ENCODE peak calls at places on chromosomes 13 and 19, in ten cellular contexts. One of them, this sample, is unnamed.
A peak's percentile ranks its signal among the peaks of the same experiment; 100 is the strongest.

GRCh38 chr19:50492303-50493052 is 15.8 kb upstream of the GARIN5A start:
- DNase-seq in fibroblast of mammary gland: no peak
- DNase-seq in activated T-cell treated with anti-CD3 and anti-CD28 coated beads for 1 hour: no peak
- DNase-seq in nucleus accumbens: no peak
- DNase-seq in Peyer's patch: no peak
- DNase-seq in COR-L47: no peak
- DNase-seq in hepatic stellate cell: no peak
- DNase-seq in lung microvascular endothelial cell: no peak
- DNase-seq in CD4-positive, alpha-beta T cell: no peak
- DNase-seq in stimulated activated CD8-positive, alpha-beta memory T cell treated with anti-CD3 and anti-CD28 coated beads, Interleukin-4, amount 100 ng/mL, for 48 hours: peak; percentile 55
- DNase-seq in this sample: no peak

GRCh38 chr13:91647361-91647970 is 249.0 kb downstream of the GPC5 start:
- DNase-seq in nucleus accumbens: no peak
- DNase-seq in Peyer's patch: no peak
- DNase-seq in fibroblast of mammary gland: no peak
- DNase-seq in lung microvascular endothelial cell: no peak
- DNase-seq in hepatic stellate cell: no peak
- DNase-seq in activated T-cell treated with anti-CD3 and anti-CD28 coated beads for 1 hour: no peak
- DNase-seq in CD4-positive, alpha-beta T cell: no peak
- DNase-seq in COR-L47: peak; percentile 27
- DNase-seq in stimulated activated CD8-positive, alpha-beta memory T cell treated with anti-CD3 and anti-CD28 coated beads, Interleukin-4, amount 100 ng/mL, for 48 hours: peak; percentile 24
- DNase-seq in this sample: no peak

GRCh38 chr19:33377586-33378475 is 4.3 kb downstream of the CEBPG start:
- DNase-seq in COR-L47: no peak
- DNase-seq in activated T-cell treated with anti-CD3 and anti-CD28 coated beads for 1 hour: no peak
- DNase-seq in nucleus accumbens: no peak
- DNase-seq in hepatic stellate cell: no peak
- DNase-seq in stimulated activated CD8-positive, alpha-beta memory T cell treated with anti-CD3 and anti-CD28 coated beads, Interleukin-4, amount 100 ng/mL, for 48 hours: no peak
- DNase-seq in Peyer's patch: no peak
- DNase-seq in CD4-positive, alpha-beta T cell: no peak
- DNase-seq in lung microvascular endothelial cell: peak; percentile 84
- DNase-seq in fibroblast of mammary gland: peak; percentile 23
- DNase-seq in this sample: no peak

GRCh38 chr19:2476451-2477140 is 669 bp downstream of the GADD45B start:
- DNase-seq in activated T-cell treated with anti-CD3 and anti-CD28 coated beads for 1 hour: peak; percentile 55
- DNase-seq in Peyer's patch: peak; percentile 73
- DNase-seq in lung microvascular endothelial cell: peak; percentile 79
- DNase-seq in CD4-positive, alpha-beta T cell: peak; percentile 73
- DNase-seq in hepatic stellate cell: peak; percentile 66
- DNase-seq in fibroblast of mammary gland: peak; percentile 64
- DNase-seq in nucleus accumbens: peak; percentile 30
- DNase-seq in COR-L47: peak; percentile 24
- DNase-seq in stimulated activated CD8-positive, alpha-beta memory T cell treated with anti-CD3 and anti-CD28 coated beads, Interleukin-4, amount 100 ng/mL, for 48 hours: peak; percentile 83
- DNase-seq in this sample: peak; percentile 53

GRCh38 chr19:50409347-50409746 is 9.4 kb upstream of the SPIB start:
- DNase-seq in COR-L47: no peak
- DNase-seq in fibroblast of mammary gland: no peak
- DNase-seq in CD4-positive, alpha-beta T cell: no peak
- DNase-seq in lung microvascular endothelial cell: no peak
- DNase-seq in stimulated activated CD8-positive, alpha-beta memory T cell treated with anti-CD3 and anti-CD28 coated beads, Interleukin-4, amount 100 ng/mL, for 48 hours: no peak
- DNase-seq in activated T-cell treated with anti-CD3 and anti-CD28 coated beads for 1 hour: no peak
- DNase-seq in Peyer's patch: no peak
- DNase-seq in nucleus accumbens: no peak
- DNase-seq in hepatic stellate cell: no peak
- DNase-seq in this sample: no peak

GRCh38 chr19:48553676-48554384 is 1.9 kb downstream of the SULT2B1 start:
- DNase-seq in fibroblast of mammary gland: peak; percentile 87
- DNase-seq in lung microvascular endothelial cell: peak; percentile 57
- DNase-seq in stimulated activated CD8-positive, alpha-beta memory T cell treated with anti-CD3 and anti-CD28 coated beads, Interleukin-4, amount 100 ng/mL, for 48 hours: no peak
- DNase-seq in CD4-positive, alpha-beta T cell: no peak
- DNase-seq in nucleus accumbens: no peak
- DNase-seq in COR-L47: no peak
- DNase-seq in Peyer's patch: no peak
- DNase-seq in activated T-cell treated with anti-CD3 and anti-CD28 coated beads for 1 hour: no peak
- DNase-seq in hepatic stellate cell: peak; percentile 77
- DNase-seq in this sample: no peak

GRCh38 chr19:8320564-8321066 is 560 bp downstream of the NDUFA7 start:
- DNase-seq in CD4-positive, alpha-beta T cell: no peak
- DNase-seq in stimulated activated CD8-positive, alpha-beta memory T cell treated with anti-CD3 and anti-CD28 coated beads, Interleukin-4, amount 100 ng/mL, for 48 hours: no peak
- DNase-seq in Peyer's patch: no peak
- DNase-seq in hepatic stellate cell: no peak
- DNase-seq in nucleus accumbens: no peak
- DNase-seq in activated T-cell treated with anti-CD3 and anti-CD28 coated beads for 1 hour: no peak
- DNase-seq in fibroblast of mammary gland: no peak
- DNase-seq in lung microvascular endothelial cell: peak; percentile 25
- DNase-seq in COR-L47: no peak
- DNase-seq in this sample: no peak

GRCh38 chr13:45670481-45670880 is 31.6 kb upstream of the CBY2 start:
- DNase-seq in stimulated activated CD8-positive, alpha-beta memory T cell treated with anti-CD3 and anti-CD28 coated beads, Interleukin-4, amount 100 ng/mL, for 48 hours: no peak
- DNase-seq in COR-L47: no peak
- DNase-seq in nucleus accumbens: no peak
- DNase-seq in Peyer's patch: no peak
- DNase-seq in activated T-cell treated with anti-CD3 and anti-CD28 coated beads for 1 hour: no peak
- DNase-seq in hepatic stellate cell: no peak
- DNase-seq in fibroblast of mammary gland: no peak
- DNase-seq in lung microvascular endothelial cell: no peak
- DNase-seq in CD4-positive, alpha-beta T cell: no peak
- DNase-seq in this sample: no peak

GRCh38 chr13:22114630-22115311 is 443.9 kb downstream of the FGF9 start:
- DNase-seq in CD4-positive, alpha-beta T cell: no peak
- DNase-seq in hepatic stellate cell: no peak
- DNase-seq in nucleus accumbens: no peak
- DNase-seq in stimulated activated CD8-positive, alpha-beta memory T cell treated with anti-CD3 and anti-CD28 coated beads, Interleukin-4, amount 100 ng/mL, for 48 hours: no peak
- DNase-seq in fibroblast of mammary gland: no peak
- DNase-seq in COR-L47: no peak
- DNase-seq in Peyer's patch: no peak
- DNase-seq in activated T-cell treated with anti-CD3 and anti-CD28 coated beads for 1 hour: no peak
- DNase-seq in lung microvascular endothelial cell: no peak
- DNase-seq in this sample: no peak

GRCh38 chr19:41411682-41412265 is 14.2 kb downstream of the BCKDHA start:
- DNase-seq in nucleus accumbens: peak; percentile 32
- DNase-seq in hepatic stellate cell: no peak
- DNase-seq in Peyer's patch: no peak
- DNase-seq in CD4-positive, alpha-beta T cell: no peak
- DNase-seq in activated T-cell treated with anti-CD3 and anti-CD28 coated beads for 1 hour: no peak
- DNase-seq in fibroblast of mammary gland: no peak
- DNase-seq in lung microvascular endothelial cell: no peak
- DNase-seq in COR-L47: no peak
- DNase-seq in stimulated activated CD8-positive, alpha-beta memory T cell treated with anti-CD3 and anti-CD28 coated beads, Interleukin-4, amount 100 ng/mL, for 48 hours: no peak
- DNase-seq in this sample: peak; percentile 65

GRCh38 chr19:2782936-2783780 is at the start of gene SGTA:
- DNase-seq in lung microvascular endothelial cell: peak; percentile 99
- DNase-seq in COR-L47: peak; percentile 99
- DNase-seq in fibroblast of mammary gland: peak; percentile 99
- DNase-seq in Peyer's patch: peak; percentile 97
- DNase-seq in activated T-cell treated with anti-CD3 and anti-CD28 coated beads for 1 hour: peak; percentile 90
- DNase-seq in nucleus accumbens: peak; percentile 97
- DNase-seq in hepatic stellate cell: peak; percentile 99
- DNase-seq in stimulated activated CD8-positive, alpha-beta memory T cell treated with anti-CD3 and anti-CD28 coated beads, Interleukin-4, amount 100 ng/mL, for 48 hours: peak; percentile 98
- DNase-seq in CD4-positive, alpha-beta T cell: peak; percentile 96
- DNase-seq in this sample: peak; percentile 99

GRCh38 chr13:94968040-94968756 is 255.9 kb upstream of the SOX21 start:
- DNase-seq in CD4-positive, alpha-beta T cell: no peak
- DNase-seq in activated T-cell treated with anti-CD3 and anti-CD28 coated beads for 1 hour: no peak
- DNase-seq in Peyer's patch: no peak
- DNase-seq in hepatic stellate cell: no peak
- DNase-seq in lung microvascular endothelial cell: peak; percentile 4
- DNase-seq in stimulated activated CD8-positive, alpha-beta memory T cell treated with anti-CD3 and anti-CD28 coated beads, Interleukin-4, amount 100 ng/mL, for 48 hours: no peak
- DNase-seq in fibroblast of mammary gland: no peak
- DNase-seq in COR-L47: no peak
- DNase-seq in nucleus accumbens: peak; percentile 51
- DNase-seq in this sample: peak; percentile 5

GRCh38 chr19:53394522-53394973 is 401 bp upstream of the ZNF765 start:
- DNase-seq in activated T-cell treated with anti-CD3 and anti-CD28 coated beads for 1 hour: no peak
- DNase-seq in CD4-positive, alpha-beta T cell: no peak
- DNase-seq in nucleus accumbens: no peak
- DNase-seq in lung microvascular endothelial cell: peak; percentile 52
- DNase-seq in COR-L47: no peak
- DNase-seq in Peyer's patch: no peak
- DNase-seq in hepatic stellate cell: peak; percentile 55
- DNase-seq in stimulated activated CD8-positive, alpha-beta memory T cell treated with anti-CD3 and anti-CD28 coated beads, Interleukin-4, amount 100 ng/mL, for 48 hours: peak; percentile 24
- DNase-seq in fibroblast of mammary gland: peak; percentile 62
- DNase-seq in this sample: peak; percentile 15

GRCh38 chr19:2699413-2700142 is 2.9 kb downstream of the GNG7 start:
- DNase-seq in activated T-cell treated with anti-CD3 and anti-CD28 coated beads for 1 hour: no peak
- DNase-seq in hepatic stellate cell: no peak
- DNase-seq in Peyer's patch: no peak
- DNase-seq in nucleus accumbens: no peak
- DNase-seq in stimulated activated CD8-positive, alpha-beta memory T cell treated with anti-CD3 and anti-CD28 coated beads, Interleukin-4, amount 100 ng/mL, for 48 hours: no peak
- DNase-seq in fibroblast of mammary gland: no peak
- DNase-seq in CD4-positive, alpha-beta T cell: no peak
- DNase-seq in lung microvascular endothelial cell: no peak
- DNase-seq in COR-L47: no peak
- DNase-seq in this sample: no peak

GRCh38 chr13:26707122-26708006 is 53.2 kb downstream of the GPR12 start:
- DNase-seq in nucleus accumbens: peak; percentile 18
- DNase-seq in CD4-positive, alpha-beta T cell: no peak
- DNase-seq in Peyer's patch: no peak
- DNase-seq in stimulated activated CD8-positive, alpha-beta memory T cell treated with anti-CD3 and anti-CD28 coated beads, Interleukin-4, amount 100 ng/mL, for 48 hours: peak; percentile 42
- DNase-seq in lung microvascular endothelial cell: peak; percentile 58
- DNase-seq in hepatic stellate cell: peak; percentile 69
- DNase-seq in COR-L47: peak; percentile 75
- DNase-seq in activated T-cell treated with anti-CD3 and anti-CD28 coated beads for 1 hour: no peak
- DNase-seq in fibroblast of mammary gland: peak; percentile 57
- DNase-seq in this sample: peak; percentile 80

GRCh38 chr19:29858000-29858596 is 46.3 kb downstream of the CCNE1 start:
- DNase-seq in fibroblast of mammary gland: no peak
- DNase-seq in COR-L47: peak; percentile 14
- DNase-seq in nucleus accumbens: no peak
- DNase-seq in lung microvascular endothelial cell: no peak
- DNase-seq in stimulated activated CD8-positive, alpha-beta memory T cell treated with anti-CD3 and anti-CD28 coated beads, Interleukin-4, amount 100 ng/mL, for 48 hours: peak; percentile 59
- DNase-seq in Peyer's patch: no peak
- DNase-seq in hepatic stellate cell: no peak
- DNase-seq in CD4-positive, alpha-beta T cell: peak; percentile 46
- DNase-seq in activated T-cell treated with anti-CD3 and anti-CD28 coated beads for 1 hour: no peak
- DNase-seq in this sample: no peak

GRCh38 chr19:38736413-38737280 is 7.6 kb downstream of the CAPN12 start:
- DNase-seq in activated T-cell treated with anti-CD3 and anti-CD28 coated beads for 1 hour: peak; percentile 59
- DNase-seq in CD4-positive, alpha-beta T cell: peak; percentile 72
- DNase-seq in COR-L47: no peak
- DNase-seq in lung microvascular endothelial cell: no peak
- DNase-seq in nucleus accumbens: no peak
- DNase-seq in hepatic stellate cell: peak; percentile 55
- DNase-seq in Peyer's patch: peak; percentile 82
- DNase-seq in stimulated activated CD8-positive, alpha-beta memory T cell treated with anti-CD3 and anti-CD28 coated beads, Interleukin-4, amount 100 ng/mL, for 48 hours: peak; percentile 85
- DNase-seq in fibroblast of mammary gland: peak; percentile 12
- DNase-seq in this sample: no peak

GRCh38 chr19:31597616-31598015 is 248.4 kb upstream of the TSHZ3 start:
- DNase-seq in Peyer's patch: no peak
- DNase-seq in stimulated activated CD8-positive, alpha-beta memory T cell treated with anti-CD3 and anti-CD28 coated beads, Interleukin-4, amount 100 ng/mL, for 48 hours: no peak
- DNase-seq in nucleus accumbens: no peak
- DNase-seq in fibroblast of mammary gland: no peak
- DNase-seq in hepatic stellate cell: no peak
- DNase-seq in activated T-cell treated with anti-CD3 and anti-CD28 coated beads for 1 hour: no peak
- DNase-seq in COR-L47: no peak
- DNase-seq in lung microvascular endothelial cell: no peak
- DNase-seq in CD4-positive, alpha-beta T cell: no peak
- DNase-seq in this sample: no peak

GRCh38 chr13:94677799-94678198 is 34.5 kb downstream of the SOX21 start:
- DNase-seq in COR-L47: no peak
- DNase-seq in fibroblast of mammary gland: no peak
- DNase-seq in nucleus accumbens: no peak
- DNase-seq in lung microvascular endothelial cell: no peak
- DNase-seq in hepatic stellate cell: no peak
- DNase-seq in stimulated activated CD8-positive, alpha-beta memory T cell treated with anti-CD3 and anti-CD28 coated beads, Interleukin-4, amount 100 ng/mL, for 48 hours: no peak
- DNase-seq in activated T-cell treated with anti-CD3 and anti-CD28 coated beads for 1 hour: no peak
- DNase-seq in CD4-positive, alpha-beta T cell: no peak
- DNase-seq in Peyer's patch: no peak
- DNase-seq in this sample: no peak

GRCh38 chr13:67069117-67069767 is 160.9 kb downstream of the PCDH9 start:
- DNase-seq in stimulated activated CD8-positive, alpha-beta memory T cell treated with anti-CD3 and anti-CD28 coated beads, Interleukin-4, amount 100 ng/mL, for 48 hours: no peak
- DNase-seq in Peyer's patch: no peak
- DNase-seq in fibroblast of mammary gland: no peak
- DNase-seq in lung microvascular endothelial cell: no peak
- DNase-seq in hepatic stellate cell: no peak
- DNase-seq in COR-L47: no peak
- DNase-seq in activated T-cell treated with anti-CD3 and anti-CD28 coated beads for 1 hour: no peak
- DNase-seq in nucleus accumbens: no peak
- DNase-seq in CD4-positive, alpha-beta T cell: no peak
- DNase-seq in this sample: no peak

GRCh38 chr19:50909240-50910070 is 1.7 kb downstream of the KLK4 start:
- DNase-seq in stimulated activated CD8-positive, alpha-beta memory T cell treated with anti-CD3 and anti-CD28 coated beads, Interleukin-4, amount 100 ng/mL, for 48 hours: peak; percentile 80
- DNase-seq in CD4-positive, alpha-beta T cell: no peak
- DNase-seq in COR-L47: no peak
- DNase-seq in Peyer's patch: peak; percentile 38
- DNase-seq in fibroblast of mammary gland: peak; percentile 44
- DNase-seq in nucleus accumbens: no peak
- DNase-seq in lung microvascular endothelial cell: peak; percentile 67
- DNase-seq in hepatic stellate cell: no peak
- DNase-seq in activated T-cell treated with anti-CD3 and anti-CD28 coated beads for 1 hour: no peak
- DNase-seq in this sample: peak; percentile 35

GRCh38 chr13:27349458-27349857 is 75.0 kb upstream of the GTF3A start:
- DNase-seq in hepatic stellate cell: peak; percentile 59
- DNase-seq in activated T-cell treated with anti-CD3 and anti-CD28 coated beads for 1 hour: no peak
- DNase-seq in nucleus accumbens: no peak
- DNase-seq in COR-L47: no peak
- DNase-seq in stimulated activated CD8-positive, alpha-beta memory T cell treated with anti-CD3 and anti-CD28 coated beads, Interleukin-4, amount 100 ng/mL, for 48 hours: no peak
- DNase-seq in CD4-positive, alpha-beta T cell: no peak
- DNase-seq in Peyer's patch: no peak
- DNase-seq in lung microvascular endothelial cell: no peak
- DNase-seq in fibroblast of mammary gland: no peak
- DNase-seq in this sample: no peak

GRCh38 chr19:36605101-36605838 is at the start of gene ZNF382:
- DNase-seq in Peyer's patch: peak; percentile 74
- DNase-seq in stimulated activated CD8-positive, alpha-beta memory T cell treated with anti-CD3 and anti-CD28 coated beads, Interleukin-4, amount 100 ng/mL, for 48 hours: peak; percentile 92
- DNase-seq in nucleus accumbens: peak; percentile 78
- DNase-seq in CD4-positive, alpha-beta T cell: peak; percentile 87
- DNase-seq in lung microvascular endothelial cell: peak; percentile 51
- DNase-seq in activated T-cell treated with anti-CD3 and anti-CD28 coated beads for 1 hour: peak; percentile 87
- DNase-seq in COR-L47: peak; percentile 54
- DNase-seq in fibroblast of mammary gland: peak; percentile 61
- DNase-seq in hepatic stellate cell: peak; percentile 87
- DNase-seq in this sample: peak; percentile 86

GRCh38 chr13:20873348-20873747 is 29.2 kb downstream of the XPO4 start:
- DNase-seq in COR-L47: no peak
- DNase-seq in hepatic stellate cell: peak; percentile 24
- DNase-seq in Peyer's patch: no peak
- DNase-seq in CD4-positive, alpha-beta T cell: no peak
- DNase-seq in fibroblast of mammary gland: peak; percentile 76
- DNase-seq in activated T-cell treated with anti-CD3 and anti-CD28 coated beads for 1 hour: no peak
- DNase-seq in lung microvascular endothelial cell: peak; percentile 58
- DNase-seq in nucleus accumbens: no peak
- DNase-seq in stimulated activated CD8-positive, alpha-beta memory T cell treated with anti-CD3 and anti-CD28 coated beads, Interleukin-4, amount 100 ng/mL, for 48 hours: no peak
- DNase-seq in this sample: no peak